ENCODE peak calls at places on chromosomes 1 and 21, in ten cellular contexts. Z is vagina, A is ovary, R is fibroblast of villous mesenchyme, N is cardiac fibroblast, D is GM12865, H is epithelial cell of esophagus, U is thoracic aorta, C is upper lobe of right lung, L is SK-N-SH. X is an unnamed sample.

GRCh38 chr1:68202239-68202832 is 30.0 kb downstream of the WLS start:
- DNase-seq in D (no peak), H (no peak), L (no peak), C (no peak), N (no peak), A (no peak), U (no peak), R (no peak), Z (no peak), X (no peak)

GRCh38 chr1:20660363-20661234 is 570 bp downstream of the DDOST start:
- DNase-seq in D (peak; percentile 44), U (no peak), A (no peak), H (peak; percentile 14), R (no peak), N (no peak), L (no peak), Z (no peak), C (no peak), X (no peak)

GRCh38 chr1:53340660-53341520 is 13.0 kb upstream of the LRP8 start:
- DNase-seq in C (peak; percentile 41), L (no peak), A (no peak), N (no peak), U (no peak), Z (peak; percentile 54), R (no peak), D (no peak), H (no peak), X (no peak)

GRCh38 chr1:230459463-230459862 is 33.3 kb upstream of the PGBD5 start:
- DNase-seq in A (no peak), H (peak; percentile 88), N (peak; percentile 44), Z (no peak), D (no peak), R (peak; percentile 28), U (no peak), C (no peak), L (no peak), X (peak; percentile 87)

GRCh38 chr21:46054031-46054430 is 43.9 kb upstream of the COL6A2 start:
- DNase-seq in H (no peak), Z (no peak), L (no peak), A (peak; percentile 43), C (no peak), D (no peak), U (no peak), R (no peak), N (no peak), X (no peak)

GRCh38 chr1:204461331-204462228 is 33.0 kb downstream of the PIK3C2B start:
- DNase-seq in A (no peak), Z (no peak), C (no peak), U (no peak), D (peak; percentile 78), H (peak; percentile 19), R (no peak), L (no peak), N (peak; percentile 26), X (no peak)

GRCh38 chr1:27218736-27219135 is 15.7 kb upstream of the WDTC1 start:
- DNase-seq in U (no peak), H (no peak), L (no peak), A (no peak), D (no peak), N (peak; percentile 15), C (no peak), Z (no peak), R (no peak), X (no peak)

GRCh38 chr21:41712201-41712600 is 54.7 kb downstream of the RIPK4 start:
- DNase-seq in N (no peak), C (peak; percentile 48), A (no peak), L (no peak), R (no peak), U (no peak), Z (no peak), D (no peak), H (no peak), X (no peak)

GRCh38 chr1:169794530-169795416 is at the start of gene METTL18:
- DNase-seq in H (peak; percentile 97), A (peak; percentile 85), U (peak; percentile 74), Z (peak; percentile 94), D (peak; percentile 98), R (peak; percentile 95), C (peak; percentile 94), L (peak; percentile 86), N (peak; percentile 98), X (peak; percentile 80)
- TF ChIP-seq CTCF in H (no peak), A (no peak), U (no peak), Z (no peak), D (no peak), R (no peak), C (no peak), L (no peak), N (no peak), X (no peak)

GRCh38 chr1:36087233-36088123 is 1.2 kb upstream of the ADPRS start:
- DNase-seq in D (peak; percentile 32), Z (no peak), A (no peak), L (no peak), C (peak; percentile 65), H (no peak), U (no peak), N (no peak), R (no peak), X (no peak)

GRCh38 chr1:36084502-36085115 is 715 bp downstream of the TEKT2 start:
- DNase-seq in L (no peak), Z (no peak), D (no peak), H (no peak), C (peak; percentile 55), U (no peak), A (no peak), N (no peak), R (no peak), X (no peak)

GRCh38 chr1:36085126-36085525 is 1.2 kb downstream of the TEKT2 start:
- DNase-seq in A (no peak), N (no peak), L (no peak), C (no peak), R (no peak), H (no peak), D (no peak), Z (no peak), U (no peak), X (no peak)

GRCh38 chr1:36086529-36087232 is 2.0 kb upstream of the ADPRS start:
- DNase-seq in Z (no peak), C (peak; percentile 54), N (no peak), R (no peak), D (no peak), L (no peak), U (no peak), A (no peak), H (no peak), X (no peak)

DNA sequence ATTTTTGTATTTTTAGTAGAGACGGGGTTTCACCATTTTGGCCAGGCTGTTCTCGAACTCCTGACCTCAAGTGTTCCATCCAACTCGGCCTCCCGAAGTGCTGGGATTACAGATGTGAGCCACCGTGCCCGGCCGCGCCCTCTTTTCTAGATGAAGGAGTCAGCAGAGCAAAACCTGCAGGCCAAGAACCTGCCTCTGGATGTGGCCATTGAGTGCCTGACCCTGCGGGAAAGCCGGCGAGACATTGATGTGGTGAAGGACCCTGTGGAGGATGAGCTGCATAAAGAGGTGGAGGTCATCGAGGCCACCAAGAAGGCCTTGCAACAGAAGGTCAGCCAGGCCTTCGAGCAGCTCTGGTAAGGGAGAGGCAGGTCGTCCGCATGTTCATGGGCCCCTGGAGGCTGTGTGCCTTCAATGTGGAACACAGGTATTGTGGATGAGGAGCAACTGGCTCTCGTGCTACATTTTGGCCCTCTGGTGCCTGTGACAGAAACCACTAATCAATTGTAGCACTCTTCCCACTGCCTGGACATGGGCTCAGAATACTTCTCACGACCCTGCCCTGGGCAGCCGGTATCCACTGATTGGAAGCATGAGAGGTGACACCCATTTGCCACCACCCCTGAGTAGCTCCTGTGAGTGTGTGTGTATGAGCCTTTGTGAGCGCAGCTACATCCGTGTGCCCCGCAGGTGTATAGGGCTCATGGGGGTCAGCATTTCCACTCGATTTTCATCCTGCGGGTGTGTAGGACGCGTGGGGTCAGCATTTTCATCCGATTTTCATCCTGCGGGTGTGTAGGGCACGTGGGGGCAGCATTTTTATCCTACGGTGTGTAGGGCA is 2.0 kb downstream of the TEKT2 start:
- DNase-seq in D (no peak), R (no peak), U (no peak), N (no peak), L (no peak), H (no peak), C (peak; percentile 57), Z (no peak), A (no peak), X (no peak)
- H3K4me3 ChIP-seq in D (no peak overlapping the region), R (no peak overlapping the region), U (no peak overlapping the region), N (no peak overlapping the region), L (no peak overlapping the region), H (no peak overlapping the region), C (no peak overlapping the region), Z (no peak overlapping the region), A (no peak overlapping the region), X (no peak overlapping the region)

GRCh38 chr1:225114354-225114995 is 185.0 kb downstream of the DNAH14 start:
- DNase-seq in C (no peak), A (no peak), D (no peak), R (no peak), U (no peak), H (no peak), Z (no peak), L (no peak), N (no peak), X (no peak)

GRCh38 chr1:225111000-225111399 is 181.5 kb downstream of the DNAH14 start:
- DNase-seq in D (no peak), L (no peak), H (no peak), A (no peak), Z (no peak), R (no peak), C (no peak), U (no peak), N (no peak), X (no peak)

DNA sequence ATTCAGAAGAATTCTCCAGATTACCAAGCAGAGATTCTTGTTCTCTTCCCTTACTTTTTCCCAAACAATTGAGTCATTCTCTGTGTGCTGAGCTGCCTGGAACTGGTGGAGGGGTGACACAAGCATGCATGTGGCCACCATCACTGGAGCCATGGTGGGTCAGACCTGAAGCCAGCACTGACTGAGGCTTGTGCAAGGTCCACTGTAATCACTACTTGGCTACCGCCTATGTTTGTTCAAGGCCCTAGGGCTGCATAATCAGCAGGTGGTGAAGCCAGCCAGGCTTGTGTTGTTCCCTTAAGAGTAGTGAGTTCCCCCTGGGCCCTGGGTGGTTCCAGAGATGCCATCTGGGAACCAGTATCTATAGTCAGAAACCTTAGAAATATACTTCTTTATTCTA is 183.8 kb downstream of the DNAH14 start:
- DNase-seq in Z (no peak), D (no peak), C (no peak), U (no peak), H (no peak), A (no peak), N (no peak), R (no peak), L (no peak), X (no peak)
- TF ChIP-seq CTCF in Z (no peak), D (no peak), C (no peak), U (no peak), H (no peak), A (no peak), N (no peak), R (no peak), L (no peak), X (no peak)

GRCh38 chr1:9825101-9826074 is 1.6 kb upstream of the CLSTN1 start:
- DNase-seq in Z (peak; percentile 95), D (peak; percentile 58), A (peak; percentile 74), U (no peak), R (peak; percentile 41), L (no peak), C (peak; percentile 75), N (peak; percentile 52), H (peak; percentile 99), X (peak; percentile 75)

GRCh38 chr1:9826087-9826486 is 2.3 kb upstream of the CLSTN1 start:
- DNase-seq in R (no peak), A (no peak), H (no peak), N (no peak), U (no peak), D (no peak), L (no peak), C (no peak), Z (no peak), X (no peak)

GRCh38 chr1:9823693-9823942 is 147 bp downstream of the CLSTN1 start:
- DNase-seq in N (no peak), H (no peak), R (no peak), L (peak; percentile 83), D (peak; percentile 7), A (no peak), Z (no peak), U (no peak), C (no peak), X (no peak)

GRCh38 chr1:9823943-9824701 is at the start of gene CLSTN1:
- DNase-seq in U (peak; percentile 51), D (peak; percentile 93), A (peak; percentile 93), H (peak; percentile 92), R (peak; percentile 87), L (peak; percentile 100), Z (no peak), N (peak; percentile 89), C (peak; percentile 94), X (no peak)

DNA sequence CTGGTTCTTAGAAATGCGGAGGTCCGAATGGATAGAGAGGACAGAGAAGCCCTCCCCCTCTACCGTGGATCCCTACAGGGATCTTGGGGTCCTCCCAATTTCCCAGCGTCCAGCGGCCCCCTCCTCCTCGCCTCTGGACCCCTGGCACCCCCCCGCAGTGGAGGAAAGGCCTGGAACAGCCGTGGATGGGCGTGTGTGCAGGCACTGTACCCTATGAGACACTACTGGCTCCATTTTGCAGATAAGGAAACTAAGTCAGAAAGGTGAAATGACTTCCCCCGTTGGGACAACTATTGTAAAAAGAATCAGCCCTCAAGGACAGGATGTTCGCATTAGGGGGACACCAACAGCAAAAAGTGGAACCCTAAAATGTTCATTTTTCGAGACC is 931 bp upstream of the CLSTN1 start:
- DNase-seq in R (no peak), D (no peak), A (no peak), C (no peak), Z (no peak), N (no peak), H (no peak), L (no peak), U (no peak), X (no peak)
- H3K4me3 ChIP-seq in R (peak overlapping the region; percentile 59), D (peak overlapping the region; percentile 63), A (peak overlapping the region; percentile 94), C (peak overlapping the region; percentile 79), Z (peak overlapping the region; percentile 96), N (peak overlapping the region; percentile 61), H (no peak overlapping the region), L (no peak overlapping the region), U (peak overlapping the region; percentile 90), X (peak overlapping the region; percentile 72)

X was measured in epithelial cell of proximal tubule.